ENCODE peak calls at places on chromosomes 2 and 18, in five cellular contexts. One of them, this sample, is unnamed. For H3K4me1, the result is how much of the 10 kb centered on the place peaks cover.

GRCh38 chr2:127596311-127597045 is 49.5 kb upstream of the GPR17 start:
- DNase-seq in CD8-positive, alpha-beta T cell: no peak
- DNase-seq in heart right ventricle: no peak
- DNase-seq in left ventricle myocardium inferior: no peak
- DNase-seq in IMR-90: no peak
- DNase-seq in this sample: no peak

GRCh38 chr2:1651131-1652066 is 92.9 kb downstream of the PXDN start:
- DNase-seq in CD8-positive, alpha-beta T cell: no peak
- DNase-seq in heart right ventricle: no peak
- DNase-seq in left ventricle myocardium inferior: no peak
- DNase-seq in IMR-90: no peak
- DNase-seq in this sample: no peak

GRCh38 chr2:54814367-54815155 is 91.1 kb downstream of the EML6 start:
- DNase-seq in CD8-positive, alpha-beta T cell: no peak
- DNase-seq in heart right ventricle: no peak
- DNase-seq in left ventricle myocardium inferior: no peak
- DNase-seq in IMR-90: no peak
- DNase-seq in this sample: no peak

GRCh38 chr2:235766206-235766794 is 272.5 kb downstream of the AGAP1 start:
- DNase-seq in CD8-positive, alpha-beta T cell: peak
- DNase-seq in heart right ventricle: no peak
- DNase-seq in left ventricle myocardium inferior: no peak
- DNase-seq in IMR-90: peak
- DNase-seq in this sample: peak

GRCh38 chr2:71716697-71717624 is 263.6 kb downstream of the DYSF start:
- DNase-seq in CD8-positive, alpha-beta T cell: no peak
- DNase-seq in heart right ventricle: peak
- DNase-seq in left ventricle myocardium inferior: peak
- DNase-seq in IMR-90: peak
- DNase-seq in this sample: peak

GRCh38 chr2:53715568-53715967 is 52.0 kb upstream of the CHAC2 start:
- DNase-seq in CD8-positive, alpha-beta T cell: no peak
- DNase-seq in heart right ventricle: no peak
- DNase-seq in left ventricle myocardium inferior: no peak
- DNase-seq in IMR-90: no peak
- DNase-seq in this sample: no peak

GRCh38 chr2:2757764-2758163 is 426.7 kb upstream of the MYT1L start:
- DNase-seq in CD8-positive, alpha-beta T cell: no peak
- DNase-seq in heart right ventricle: no peak
- DNase-seq in left ventricle myocardium inferior: no peak
- DNase-seq in IMR-90: no peak
- DNase-seq in this sample: no peak

GRCh38 chr2:66544258-66544657 is 109.3 kb downstream of the MEIS1 start:
- DNase-seq in CD8-positive, alpha-beta T cell: no peak
- DNase-seq in heart right ventricle: no peak
- DNase-seq in left ventricle myocardium inferior: no peak
- DNase-seq in IMR-90: no peak
- DNase-seq in this sample: no peak

GRCh38 chr2:164430166-164430783 is 191.0 kb downstream of the GRB14 start:
- DNase-seq in CD8-positive, alpha-beta T cell: no peak
- DNase-seq in heart right ventricle: no peak
- DNase-seq in left ventricle myocardium inferior: no peak
- DNase-seq in IMR-90: peak
- DNase-seq in this sample: no peak

GRCh38 chr18:46273861-46274260 is 169.7 kb downstream of the HAUS1 start:
- DNase-seq in CD8-positive, alpha-beta T cell: no peak
- DNase-seq in heart right ventricle: no peak
- DNase-seq in left ventricle myocardium inferior: no peak
- DNase-seq in IMR-90: no peak
- DNase-seq in this sample: no peak

DNA sequence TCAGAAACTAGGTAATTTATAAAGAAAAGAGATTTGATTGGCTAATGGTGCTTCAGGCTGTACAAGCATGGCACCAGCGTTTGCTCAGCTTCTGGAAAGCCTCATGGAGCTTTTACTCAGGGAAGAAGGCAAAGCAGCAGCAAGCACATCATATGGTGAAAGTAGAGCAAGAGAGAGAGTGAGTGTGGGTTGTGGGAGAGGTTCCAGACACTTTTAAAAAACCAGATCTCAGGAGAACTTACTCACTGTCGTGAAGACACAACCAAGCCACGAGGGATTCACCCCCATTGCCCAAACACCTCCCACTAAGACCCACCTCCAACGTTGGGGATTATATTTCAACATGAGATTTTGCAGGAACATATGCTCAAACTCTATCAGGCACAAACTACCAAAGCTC is 554.6 kb upstream of the TNP1 start:
- DNase-seq in CD8-positive, alpha-beta T cell: no peak
- DNase-seq in heart right ventricle: no peak
- DNase-seq in left ventricle myocardium inferior: no peak
- DNase-seq in IMR-90: no peak
- DNase-seq in this sample: no peak
- H3K4me1 ChIP-seq in CD8-positive, alpha-beta T cell: under half
- H3K4me1 ChIP-seq in heart right ventricle: under half
- H3K4me1 ChIP-seq in left ventricle myocardium inferior: under half
- H3K4me1 ChIP-seq in IMR-90: under half
- H3K4me1 ChIP-seq in this sample: under half

GRCh38 chr2:219252084-219252483 is 959 bp upstream of the TUBA4B start:
- DNase-seq in CD8-positive, alpha-beta T cell: no peak
- DNase-seq in heart right ventricle: no peak
- DNase-seq in left ventricle myocardium inferior: no peak
- DNase-seq in IMR-90: no peak
- DNase-seq in this sample: no peak

GRCh38 chr2:219252900-219253752 is at the start of gene TUBA4B:
- DNase-seq in CD8-positive, alpha-beta T cell: peak
- DNase-seq in heart right ventricle: peak
- DNase-seq in left ventricle myocardium inferior: no peak
- DNase-seq in IMR-90: peak
- DNase-seq in this sample: no peak

GRCh38 chr2:219251656-219252055 is 1.4 kb upstream of the TUBA4B start:
- DNase-seq in CD8-positive, alpha-beta T cell: no peak
- DNase-seq in heart right ventricle: no peak
- DNase-seq in left ventricle myocardium inferior: no peak
- DNase-seq in IMR-90: no peak
- DNase-seq in this sample: no peak

GRCh38 chr2:219253753-219254589 is at the start of gene TUBA4A:
- DNase-seq in CD8-positive, alpha-beta T cell: peak
- DNase-seq in heart right ventricle: peak
- DNase-seq in left ventricle myocardium inferior: peak
- DNase-seq in IMR-90: peak
- DNase-seq in this sample: no peak

DNA sequence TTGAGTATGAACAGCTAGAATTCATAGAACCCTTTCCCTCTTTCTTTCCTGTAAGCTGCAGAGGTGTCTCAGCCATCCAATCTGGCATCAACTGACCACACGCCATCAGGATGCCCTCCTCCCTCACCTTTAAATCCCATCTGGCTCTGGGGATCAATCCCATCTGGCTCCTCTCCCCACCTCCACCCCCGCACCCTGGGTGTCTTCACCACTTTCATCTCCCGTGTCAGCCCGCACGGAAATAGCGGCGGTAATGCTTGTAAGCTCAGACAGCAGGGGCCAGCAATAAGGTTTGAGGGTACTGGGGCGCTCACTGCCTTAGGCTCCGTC is 508 bp upstream of the TUBA4B start:
- DNase-seq in CD8-positive, alpha-beta T cell: no peak
- DNase-seq in heart right ventricle: no peak
- DNase-seq in left ventricle myocardium inferior: no peak
- DNase-seq in IMR-90: no peak
- DNase-seq in this sample: no peak
- H3K4me1 ChIP-seq in CD8-positive, alpha-beta T cell: half or more
- H3K4me1 ChIP-seq in heart right ventricle: under half
- H3K4me1 ChIP-seq in left ventricle myocardium inferior: half or more
- H3K4me1 ChIP-seq in IMR-90: under half
- H3K4me1 ChIP-seq in this sample: under half

GRCh38 chr2:8622199-8622911 is 59.5 kb upstream of the ID2 start:
- DNase-seq in CD8-positive, alpha-beta T cell: no peak
- DNase-seq in heart right ventricle: no peak
- DNase-seq in left ventricle myocardium inferior: no peak
- DNase-seq in IMR-90: no peak
- DNase-seq in this sample: no peak
- H3K4me1 ChIP-seq in CD8-positive, alpha-beta T cell: under half
- H3K4me1 ChIP-seq in heart right ventricle: under half
- H3K4me1 ChIP-seq in left ventricle myocardium inferior: under half
- H3K4me1 ChIP-seq in IMR-90: under half
- H3K4me1 ChIP-seq in this sample: under half

GRCh38 chr2:27796991-27797752 is 25.7 kb downstream of the MRPL33 start:
- DNase-seq in CD8-positive, alpha-beta T cell: no peak
- DNase-seq in heart right ventricle: peak
- DNase-seq in left ventricle myocardium inferior: peak
- DNase-seq in IMR-90: no peak
- DNase-seq in this sample: no peak

GRCh38 chr2:27799646-27800010 is 28.1 kb downstream of the MRPL33 start:
- DNase-seq in CD8-positive, alpha-beta T cell: no peak
- DNase-seq in heart right ventricle: no peak
- DNase-seq in left ventricle myocardium inferior: no peak
- DNase-seq in IMR-90: no peak
- DNase-seq in this sample: no peak

GRCh38 chr2:27798476-27798875 is 27.0 kb downstream of the MRPL33 start:
- DNase-seq in CD8-positive, alpha-beta T cell: no peak
- DNase-seq in heart right ventricle: no peak
- DNase-seq in left ventricle myocardium inferior: no peak
- DNase-seq in IMR-90: no peak
- DNase-seq in this sample: no peak

GRCh38 chr2:27800856-27801255 is 29.3 kb downstream of the MRPL33 start:
- DNase-seq in CD8-positive, alpha-beta T cell: no peak
- DNase-seq in heart right ventricle: no peak
- DNase-seq in left ventricle myocardium inferior: peak
- DNase-seq in IMR-90: no peak
- DNase-seq in this sample: no peak

DNA sequence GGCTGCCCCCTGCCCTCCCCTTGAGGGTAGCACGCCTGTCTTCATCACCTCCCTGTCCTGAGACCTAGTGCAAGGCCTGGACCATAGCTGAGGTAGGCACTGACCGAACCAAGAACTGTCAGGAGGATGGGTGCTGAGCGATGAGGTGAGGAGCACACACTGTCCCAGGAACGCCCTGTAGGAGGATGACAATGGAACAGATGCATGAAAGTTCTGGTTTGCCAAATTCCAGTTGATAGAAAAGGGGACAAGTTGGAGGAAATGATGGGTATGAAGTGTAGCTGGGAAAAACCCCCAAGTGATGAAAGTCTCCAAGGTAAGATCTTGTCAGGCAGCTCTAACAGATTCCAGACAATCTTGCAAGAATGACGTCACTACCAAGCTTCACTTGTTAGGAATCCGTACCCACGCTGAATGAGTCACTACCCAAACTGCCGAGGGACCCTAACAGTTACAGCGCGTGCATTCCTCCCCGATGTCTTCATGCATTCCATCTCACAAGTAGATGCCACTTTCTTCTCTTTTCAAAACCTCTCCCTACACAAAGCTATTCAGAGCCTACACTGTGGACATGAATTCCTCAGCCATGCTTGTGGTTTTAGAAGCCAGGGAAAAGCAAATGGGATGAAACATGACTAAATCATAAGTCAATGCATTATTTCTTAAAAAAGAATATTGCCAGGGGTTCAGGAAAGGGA is 27.6 kb downstream of the MRPL33 start:
- DNase-seq in CD8-positive, alpha-beta T cell: no peak
- DNase-seq in heart right ventricle: no peak
- DNase-seq in left ventricle myocardium inferior: peak
- DNase-seq in IMR-90: peak
- DNase-seq in this sample: peak
- H3K4me1 ChIP-seq in CD8-positive, alpha-beta T cell: under half
- H3K4me1 ChIP-seq in heart right ventricle: under half
- H3K4me1 ChIP-seq in left ventricle myocardium inferior: half or more
- H3K4me1 ChIP-seq in IMR-90: under half
- H3K4me1 ChIP-seq in this sample: under half

DNA sequence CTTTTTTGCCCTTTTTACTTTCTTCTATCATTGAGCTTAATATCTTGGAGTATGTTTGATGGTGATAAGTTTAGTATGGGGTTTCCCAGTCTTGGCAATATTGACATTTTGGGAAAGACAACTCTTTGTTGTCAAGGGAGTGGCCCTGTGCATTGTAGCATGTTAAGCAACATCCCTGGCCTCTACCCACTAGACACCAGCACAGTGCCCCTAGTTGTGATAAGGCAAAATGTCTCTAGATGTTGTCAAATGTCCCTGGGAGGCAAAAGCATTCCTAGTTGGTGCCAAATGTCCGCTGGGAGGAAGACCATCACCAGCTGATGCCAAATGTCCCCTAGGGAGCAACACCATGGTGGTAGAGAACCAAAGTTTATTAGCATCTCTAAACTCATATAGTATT is 28.2 kb downstream of the GULP1 start:
- DNase-seq in CD8-positive, alpha-beta T cell: no peak
- DNase-seq in heart right ventricle: no peak
- DNase-seq in left ventricle myocardium inferior: no peak
- DNase-seq in IMR-90: no peak
- DNase-seq in this sample: no peak
- H3K4me1 ChIP-seq in CD8-positive, alpha-beta T cell: under half
- H3K4me1 ChIP-seq in heart right ventricle: under half
- H3K4me1 ChIP-seq in left ventricle myocardium inferior: under half
- H3K4me1 ChIP-seq in IMR-90: under half
- H3K4me1 ChIP-seq in this sample: under half

DNA sequence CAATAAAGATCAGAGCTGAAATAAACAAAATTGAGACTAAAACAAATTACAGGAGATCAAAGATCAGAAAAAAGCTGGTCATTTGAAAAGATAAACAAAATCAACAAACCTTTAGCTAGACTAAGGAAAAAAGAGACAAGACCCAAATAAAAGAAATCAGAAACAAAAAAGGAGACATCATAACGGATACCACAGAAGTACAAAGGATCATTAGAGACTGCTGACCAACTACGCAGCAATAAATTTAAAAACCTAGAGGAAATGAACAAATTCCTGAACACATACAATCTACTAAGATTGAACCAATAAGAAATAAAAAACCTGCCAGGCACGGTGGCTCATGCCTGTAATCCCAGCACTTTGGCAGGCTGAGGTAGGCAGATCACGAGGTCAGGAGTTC is 33.7 kb downstream of the USP34 start:
- DNase-seq in CD8-positive, alpha-beta T cell: no peak
- DNase-seq in heart right ventricle: no peak
- DNase-seq in left ventricle myocardium inferior: no peak
- DNase-seq in IMR-90: no peak
- DNase-seq in this sample: no peak
- H3K4me1 ChIP-seq in CD8-positive, alpha-beta T cell: under half
- H3K4me1 ChIP-seq in heart right ventricle: under half
- H3K4me1 ChIP-seq in left ventricle myocardium inferior: half or more
- H3K4me1 ChIP-seq in IMR-90: under half
- H3K4me1 ChIP-seq in this sample: under half

GRCh38 chr2:197200657-197201056 is 109.9 kb downstream of the ANKRD44 start:
- DNase-seq in CD8-positive, alpha-beta T cell: no peak
- DNase-seq in heart right ventricle: no peak
- DNase-seq in left ventricle myocardium inferior: no peak
- DNase-seq in IMR-90: no peak
- DNase-seq in this sample: no peak
- H3K4me1 ChIP-seq in CD8-positive, alpha-beta T cell: half or more
- H3K4me1 ChIP-seq in heart right ventricle: under half
- H3K4me1 ChIP-seq in left ventricle myocardium inferior: under half
- H3K4me1 ChIP-seq in IMR-90: under half
- H3K4me1 ChIP-seq in this sample: under half

This sample was measured in thoracic aorta.